ENCODE peak calls at places on chromosomes 12 and 14, in nine cellular contexts. One of them, this sample, is unnamed.

GRCh38 chr12:1473418-1473817 is 121.0 kb downstream of the FBXL14 start:
- DNase-seq in GM10248: no peak
- DNase-seq in stimulated activated CD4-positive, alpha-beta T cell treated with anti-CD3 and anti-CD28 coated beads, TNF-alpha, amount 100 ng/mL, for 48 hours: no peak
- DNase-seq in lower leg skin: no peak
- DNase-seq in Caki2: no peak
- DNase-seq in NCI-H345: no peak
- DNase-seq in aorta: peak
- DNase-seq in activated CD4-positive, alpha-beta T cell treated with anti-CD3 and anti-CD28 coated beads, Interleukin-2, amount 10 ng/mL, durations not matched to agents 7 days and 5 days: peak
- DNase-seq in stimulated activated naive B cell treated with anti-CD40 and anti-IgM and Interleukin-4, amounts not matched to agents 10 μg/mL and 1 μg/mL and 100 μg/mL, for 72 hours: no peak
- DNase-seq in this sample: no peak

GRCh38 chr14:49194067-49194466 is 392.1 kb downstream of the RPS29 start:
- DNase-seq in GM10248: no peak
- DNase-seq in stimulated activated CD4-positive, alpha-beta T cell treated with anti-CD3 and anti-CD28 coated beads, TNF-alpha, amount 100 ng/mL, for 48 hours: no peak
- DNase-seq in lower leg skin: peak
- DNase-seq in Caki2: no peak
- DNase-seq in NCI-H345: no peak
- DNase-seq in aorta: peak
- DNase-seq in activated CD4-positive, alpha-beta T cell treated with anti-CD3 and anti-CD28 coated beads, Interleukin-2, amount 10 ng/mL, durations not matched to agents 7 days and 5 days: no peak
- DNase-seq in stimulated activated naive B cell treated with anti-CD40 and anti-IgM and Interleukin-4, amounts not matched to agents 10 μg/mL and 1 μg/mL and 100 μg/mL, for 72 hours: no peak
- DNase-seq in this sample: no peak

GRCh38 chr12:98574110-98574509 is 19.4 kb upstream of the SLC25A3 start:
- DNase-seq in GM10248: no peak
- DNase-seq in stimulated activated CD4-positive, alpha-beta T cell treated with anti-CD3 and anti-CD28 coated beads, TNF-alpha, amount 100 ng/mL, for 48 hours: no peak
- DNase-seq in lower leg skin: no peak
- DNase-seq in Caki2: peak
- DNase-seq in NCI-H345: no peak
- DNase-seq in aorta: no peak
- DNase-seq in activated CD4-positive, alpha-beta T cell treated with anti-CD3 and anti-CD28 coated beads, Interleukin-2, amount 10 ng/mL, durations not matched to agents 7 days and 5 days: no peak
- DNase-seq in stimulated activated naive B cell treated with anti-CD40 and anti-IgM and Interleukin-4, amounts not matched to agents 10 μg/mL and 1 μg/mL and 100 μg/mL, for 72 hours: no peak
- DNase-seq in this sample: no peak

GRCh38 chr12:10018390-10018789 is 8.0 kb downstream of the CLEC12B start:
- DNase-seq in GM10248: no peak
- DNase-seq in stimulated activated CD4-positive, alpha-beta T cell treated with anti-CD3 and anti-CD28 coated beads, TNF-alpha, amount 100 ng/mL, for 48 hours: no peak
- DNase-seq in lower leg skin: no peak
- DNase-seq in Caki2: no peak
- DNase-seq in NCI-H345: no peak
- DNase-seq in aorta: no peak
- DNase-seq in activated CD4-positive, alpha-beta T cell treated with anti-CD3 and anti-CD28 coated beads, Interleukin-2, amount 10 ng/mL, durations not matched to agents 7 days and 5 days: no peak
- DNase-seq in stimulated activated naive B cell treated with anti-CD40 and anti-IgM and Interleukin-4, amounts not matched to agents 10 μg/mL and 1 μg/mL and 100 μg/mL, for 72 hours: no peak
- DNase-seq in this sample: no peak

GRCh38 chr12:132205271-132206092 is 61.2 kb downstream of the NOC4L start:
- DNase-seq in GM10248: peak
- DNase-seq in stimulated activated CD4-positive, alpha-beta T cell treated with anti-CD3 and anti-CD28 coated beads, TNF-alpha, amount 100 ng/mL, for 48 hours: no peak
- DNase-seq in lower leg skin: no peak
- DNase-seq in Caki2: no peak
- DNase-seq in NCI-H345: no peak
- DNase-seq in aorta: peak
- DNase-seq in activated CD4-positive, alpha-beta T cell treated with anti-CD3 and anti-CD28 coated beads, Interleukin-2, amount 10 ng/mL, durations not matched to agents 7 days and 5 days: no peak
- DNase-seq in stimulated activated naive B cell treated with anti-CD40 and anti-IgM and Interleukin-4, amounts not matched to agents 10 μg/mL and 1 μg/mL and 100 μg/mL, for 72 hours: no peak
- DNase-seq in this sample: no peak

GRCh38 chr12:125343649-125344048 is 278.4 kb downstream of the AACS start:
- DNase-seq in GM10248: no peak
- DNase-seq in stimulated activated CD4-positive, alpha-beta T cell treated with anti-CD3 and anti-CD28 coated beads, TNF-alpha, amount 100 ng/mL, for 48 hours: no peak
- DNase-seq in lower leg skin: no peak
- DNase-seq in Caki2: no peak
- DNase-seq in NCI-H345: no peak
- DNase-seq in aorta: no peak
- DNase-seq in activated CD4-positive, alpha-beta T cell treated with anti-CD3 and anti-CD28 coated beads, Interleukin-2, amount 10 ng/mL, durations not matched to agents 7 days and 5 days: no peak
- DNase-seq in stimulated activated naive B cell treated with anti-CD40 and anti-IgM and Interleukin-4, amounts not matched to agents 10 μg/mL and 1 μg/mL and 100 μg/mL, for 72 hours: no peak
- DNase-seq in this sample: no peak

GRCh38 chr12:72448089-72448488 is 175.9 kb downstream of the TRHDE start:
- DNase-seq in GM10248: no peak
- DNase-seq in stimulated activated CD4-positive, alpha-beta T cell treated with anti-CD3 and anti-CD28 coated beads, TNF-alpha, amount 100 ng/mL, for 48 hours: no peak
- DNase-seq in lower leg skin: no peak
- DNase-seq in Caki2: no peak
- DNase-seq in NCI-H345: no peak
- DNase-seq in aorta: no peak
- DNase-seq in activated CD4-positive, alpha-beta T cell treated with anti-CD3 and anti-CD28 coated beads, Interleukin-2, amount 10 ng/mL, durations not matched to agents 7 days and 5 days: no peak
- DNase-seq in stimulated activated naive B cell treated with anti-CD40 and anti-IgM and Interleukin-4, amounts not matched to agents 10 μg/mL and 1 μg/mL and 100 μg/mL, for 72 hours: no peak
- DNase-seq in this sample: no peak

GRCh38 chr12:47079365-47079893 is at the start of gene PCED1B:
- DNase-seq in GM10248: peak
- DNase-seq in stimulated activated CD4-positive, alpha-beta T cell treated with anti-CD3 and anti-CD28 coated beads, TNF-alpha, amount 100 ng/mL, for 48 hours: peak
- DNase-seq in lower leg skin: peak
- DNase-seq in Caki2: peak
- DNase-seq in NCI-H345: peak
- DNase-seq in aorta: peak
- DNase-seq in activated CD4-positive, alpha-beta T cell treated with anti-CD3 and anti-CD28 coated beads, Interleukin-2, amount 10 ng/mL, durations not matched to agents 7 days and 5 days: peak
- DNase-seq in stimulated activated naive B cell treated with anti-CD40 and anti-IgM and Interleukin-4, amounts not matched to agents 10 μg/mL and 1 μg/mL and 100 μg/mL, for 72 hours: peak
- DNase-seq in this sample: peak

GRCh38 chr14:103539056-103539825 is 10.2 kb downstream of the TRMT61A start:
- DNase-seq in GM10248: no peak
- DNase-seq in stimulated activated CD4-positive, alpha-beta T cell treated with anti-CD3 and anti-CD28 coated beads, TNF-alpha, amount 100 ng/mL, for 48 hours: no peak
- DNase-seq in lower leg skin: no peak
- DNase-seq in Caki2: no peak
- DNase-seq in NCI-H345: no peak
- DNase-seq in aorta: peak
- DNase-seq in activated CD4-positive, alpha-beta T cell treated with anti-CD3 and anti-CD28 coated beads, Interleukin-2, amount 10 ng/mL, durations not matched to agents 7 days and 5 days: no peak
- DNase-seq in stimulated activated naive B cell treated with anti-CD40 and anti-IgM and Interleukin-4, amounts not matched to agents 10 μg/mL and 1 μg/mL and 100 μg/mL, for 72 hours: no peak
- DNase-seq in this sample: no peak

GRCh38 chr14:36915089-36915488 is 253.4 kb downstream of the PAX9 start:
- DNase-seq in GM10248: no peak
- DNase-seq in stimulated activated CD4-positive, alpha-beta T cell treated with anti-CD3 and anti-CD28 coated beads, TNF-alpha, amount 100 ng/mL, for 48 hours: no peak
- DNase-seq in lower leg skin: no peak
- DNase-seq in Caki2: no peak
- DNase-seq in NCI-H345: no peak
- DNase-seq in aorta: no peak
- DNase-seq in activated CD4-positive, alpha-beta T cell treated with anti-CD3 and anti-CD28 coated beads, Interleukin-2, amount 10 ng/mL, durations not matched to agents 7 days and 5 days: no peak
- DNase-seq in stimulated activated naive B cell treated with anti-CD40 and anti-IgM and Interleukin-4, amounts not matched to agents 10 μg/mL and 1 μg/mL and 100 μg/mL, for 72 hours: no peak
- DNase-seq in this sample: no peak

GRCh38 chr14:72476657-72477499 is 417.0 kb downstream of the DPF3 start:
- DNase-seq in GM10248: peak
- DNase-seq in stimulated activated CD4-positive, alpha-beta T cell treated with anti-CD3 and anti-CD28 coated beads, TNF-alpha, amount 100 ng/mL, for 48 hours: peak
- DNase-seq in lower leg skin: no peak
- DNase-seq in Caki2: peak
- DNase-seq in NCI-H345: no peak
- DNase-seq in aorta: no peak
- DNase-seq in activated CD4-positive, alpha-beta T cell treated with anti-CD3 and anti-CD28 coated beads, Interleukin-2, amount 10 ng/mL, durations not matched to agents 7 days and 5 days: peak
- DNase-seq in stimulated activated naive B cell treated with anti-CD40 and anti-IgM and Interleukin-4, amounts not matched to agents 10 μg/mL and 1 μg/mL and 100 μg/mL, for 72 hours: peak
- DNase-seq in this sample: no peak

GRCh38 chr14:61765225-61765943 is 3.2 kb downstream of the SNAPC1 start:
- DNase-seq in GM10248: no peak
- DNase-seq in stimulated activated CD4-positive, alpha-beta T cell treated with anti-CD3 and anti-CD28 coated beads, TNF-alpha, amount 100 ng/mL, for 48 hours: no peak
- DNase-seq in lower leg skin: no peak
- DNase-seq in Caki2: no peak
- DNase-seq in NCI-H345: no peak
- DNase-seq in aorta: no peak
- DNase-seq in activated CD4-positive, alpha-beta T cell treated with anti-CD3 and anti-CD28 coated beads, Interleukin-2, amount 10 ng/mL, durations not matched to agents 7 days and 5 days: no peak
- DNase-seq in stimulated activated naive B cell treated with anti-CD40 and anti-IgM and Interleukin-4, amounts not matched to agents 10 μg/mL and 1 μg/mL and 100 μg/mL, for 72 hours: no peak
- DNase-seq in this sample: no peak

GRCh38 chr12:76848132-76848531 is 30.7 kb downstream of the CSRP2 start:
- DNase-seq in GM10248: no peak
- DNase-seq in stimulated activated CD4-positive, alpha-beta T cell treated with anti-CD3 and anti-CD28 coated beads, TNF-alpha, amount 100 ng/mL, for 48 hours: no peak
- DNase-seq in lower leg skin: no peak
- DNase-seq in Caki2: no peak
- DNase-seq in NCI-H345: no peak
- DNase-seq in aorta: no peak
- DNase-seq in activated CD4-positive, alpha-beta T cell treated with anti-CD3 and anti-CD28 coated beads, Interleukin-2, amount 10 ng/mL, durations not matched to agents 7 days and 5 days: no peak
- DNase-seq in stimulated activated naive B cell treated with anti-CD40 and anti-IgM and Interleukin-4, amounts not matched to agents 10 μg/mL and 1 μg/mL and 100 μg/mL, for 72 hours: no peak
- DNase-seq in this sample: no peak

GRCh38 chr14:89702151-89702936 is 252.2 kb downstream of the EFCAB11 start:
- DNase-seq in GM10248: no peak
- DNase-seq in stimulated activated CD4-positive, alpha-beta T cell treated with anti-CD3 and anti-CD28 coated beads, TNF-alpha, amount 100 ng/mL, for 48 hours: no peak
- DNase-seq in lower leg skin: peak
- DNase-seq in Caki2: no peak
- DNase-seq in NCI-H345: peak
- DNase-seq in aorta: peak
- DNase-seq in activated CD4-positive, alpha-beta T cell treated with anti-CD3 and anti-CD28 coated beads, Interleukin-2, amount 10 ng/mL, durations not matched to agents 7 days and 5 days: no peak
- DNase-seq in stimulated activated naive B cell treated with anti-CD40 and anti-IgM and Interleukin-4, amounts not matched to agents 10 μg/mL and 1 μg/mL and 100 μg/mL, for 72 hours: no peak
- DNase-seq in this sample: no peak

GRCh38 chr12:49272790-49273725 is 8.2 kb downstream of the TUBA1C start:
- DNase-seq in GM10248: no peak
- DNase-seq in stimulated activated CD4-positive, alpha-beta T cell treated with anti-CD3 and anti-CD28 coated beads, TNF-alpha, amount 100 ng/mL, for 48 hours: no peak
- DNase-seq in lower leg skin: no peak
- DNase-seq in Caki2: no peak
- DNase-seq in NCI-H345: no peak
- DNase-seq in aorta: peak
- DNase-seq in activated CD4-positive, alpha-beta T cell treated with anti-CD3 and anti-CD28 coated beads, Interleukin-2, amount 10 ng/mL, durations not matched to agents 7 days and 5 days: no peak
- DNase-seq in stimulated activated naive B cell treated with anti-CD40 and anti-IgM and Interleukin-4, amounts not matched to agents 10 μg/mL and 1 μg/mL and 100 μg/mL, for 72 hours: no peak
- DNase-seq in this sample: no peak

GRCh38 chr12:26744697-26745440 is 88.1 kb downstream of the ITPR2 start:
- DNase-seq in GM10248: no peak
- DNase-seq in stimulated activated CD4-positive, alpha-beta T cell treated with anti-CD3 and anti-CD28 coated beads, TNF-alpha, amount 100 ng/mL, for 48 hours: no peak
- DNase-seq in lower leg skin: no peak
- DNase-seq in Caki2: no peak
- DNase-seq in NCI-H345: peak
- DNase-seq in aorta: no peak
- DNase-seq in activated CD4-positive, alpha-beta T cell treated with anti-CD3 and anti-CD28 coated beads, Interleukin-2, amount 10 ng/mL, durations not matched to agents 7 days and 5 days: no peak
- DNase-seq in stimulated activated naive B cell treated with anti-CD40 and anti-IgM and Interleukin-4, amounts not matched to agents 10 μg/mL and 1 μg/mL and 100 μg/mL, for 72 hours: no peak
- DNase-seq in this sample: no peak

GRCh38 chr12:42790761-42791151 is 201.2 kb upstream of the PRICKLE1 start:
- DNase-seq in GM10248: no peak
- DNase-seq in stimulated activated CD4-positive, alpha-beta T cell treated with anti-CD3 and anti-CD28 coated beads, TNF-alpha, amount 100 ng/mL, for 48 hours: no peak
- DNase-seq in lower leg skin: no peak
- DNase-seq in Caki2: peak
- DNase-seq in NCI-H345: no peak
- DNase-seq in aorta: no peak
- DNase-seq in activated CD4-positive, alpha-beta T cell treated with anti-CD3 and anti-CD28 coated beads, Interleukin-2, amount 10 ng/mL, durations not matched to agents 7 days and 5 days: no peak
- DNase-seq in stimulated activated naive B cell treated with anti-CD40 and anti-IgM and Interleukin-4, amounts not matched to agents 10 μg/mL and 1 μg/mL and 100 μg/mL, for 72 hours: no peak
- DNase-seq in this sample: no peak